ENCODE peak calls at places on chromosomes 3 and 15, in six cellular contexts. U is naive thymus-derived CD4-positive, alpha-beta T cell; X is K562; T is tibial artery; D is adrenal gland; W is H1. K is an unnamed sample.

GRCh38 chr3:139564290-139564861 is 24.8 kb upstream of the RBP1 start:
- DNase-seq in U (no peak), X (peak; percentile 13), T (no peak), D (peak; percentile 28), W (no peak), K (no peak)

GRCh38 chr3:194009892-194010533 is 125.9 kb upstream of the HES1 start:
- DNase-seq in U (no peak), X (no peak), T (no peak), D (no peak), W (no peak), K (no peak)

GRCh38 chr15:39622660-39623549 is 42.0 kb downstream of the THBS1 start:
- DNase-seq in U (no peak), X (no peak), T (no peak), D (no peak), W (no peak), K (no peak)

GRCh38 chr15:69749797-69750196 is 297.2 kb downstream of the RPLP1 start:
- DNase-seq in U (no peak), X (no peak), T (no peak), D (no peak), W (no peak), K (no peak)

GRCh38 chr3:138941259-138941885 is 5.6 kb downstream of the FOXL2 start:
- DNase-seq in U (no peak), X (peak; percentile 82), T (no peak), D (no peak), W (peak; percentile 88), K (no peak)

GRCh38 chr15:28960979-28961378 is 75.2 kb downstream of the APBA2 start:
- DNase-seq in U (no peak), X (peak; percentile 33), T (no peak), D (no peak), W (no peak), K (no peak)

GRCh38 chr3:80000022-80000421 is 232.2 kb upstream of the ROBO1 start:
- DNase-seq in U (no peak), X (no peak), T (no peak), D (no peak), W (no peak), K (no peak)

GRCh38 chr3:164320962-164321361 is 757.3 kb downstream of the SI start:
- DNase-seq in U (no peak), X (no peak), T (no peak), D (no peak), W (no peak), K (no peak)

GRCh38 chr15:31402511-31403056 is 75.9 kb downstream of the KLF13 start:
- DNase-seq in U (no peak), X (peak; percentile 9), T (peak; percentile 88), D (peak; percentile 33), W (no peak), K (no peak)

GRCh38 chr3:37183976-37184375 is 9.6 kb upstream of the LRRFIP2 start:
- DNase-seq in U (no peak), X (no peak), T (peak; percentile 42), D (no peak), W (peak; percentile 1), K (no peak)

GRCh38 chr15:52233405-52233804 is 42.2 kb upstream of the GNB5 start:
- DNase-seq in U (no peak), X (no peak), T (no peak), D (no peak), W (no peak), K (no peak)

GRCh38 chr3:151407928-151408327 is 23.4 kb upstream of the P2RY12 start:
- DNase-seq in U (no peak), X (no peak), T (no peak), D (no peak), W (no peak), K (no peak)

GRCh38 chr3:146184616-146185015 is 23.6 kb upstream of the PLOD2 start:
- DNase-seq in U (no peak), X (no peak), T (no peak), D (peak; percentile 33), W (no peak), K (no peak)

GRCh38 chr3:55584716-55585368 is 97.7 kb upstream of the WNT5A start:
- DNase-seq in U (no peak), X (no peak), T (no peak), D (no peak), W (no peak), K (no peak)

GRCh38 chr3:65398953-65399352 is 639.8 kb downstream of the MAGI1 start:
- DNase-seq in U (no peak), X (no peak), T (no peak), D (no peak), W (no peak), K (no peak)

GRCh38 chr3:120498947-120499346 is 48.2 kb upstream of the FSTL1 start:
- DNase-seq in U (no peak), X (no peak), T (peak; percentile 44), D (peak; percentile 44), W (no peak), K (no peak)

GRCh38 chr3:53195602-53196574 is 34.9 kb downstream of the PRKCD start:
- DNase-seq in U (peak; percentile 21), X (peak; percentile 66), T (peak; percentile 41), D (peak; percentile 51), W (peak; percentile 92), K (no peak)

DNA sequence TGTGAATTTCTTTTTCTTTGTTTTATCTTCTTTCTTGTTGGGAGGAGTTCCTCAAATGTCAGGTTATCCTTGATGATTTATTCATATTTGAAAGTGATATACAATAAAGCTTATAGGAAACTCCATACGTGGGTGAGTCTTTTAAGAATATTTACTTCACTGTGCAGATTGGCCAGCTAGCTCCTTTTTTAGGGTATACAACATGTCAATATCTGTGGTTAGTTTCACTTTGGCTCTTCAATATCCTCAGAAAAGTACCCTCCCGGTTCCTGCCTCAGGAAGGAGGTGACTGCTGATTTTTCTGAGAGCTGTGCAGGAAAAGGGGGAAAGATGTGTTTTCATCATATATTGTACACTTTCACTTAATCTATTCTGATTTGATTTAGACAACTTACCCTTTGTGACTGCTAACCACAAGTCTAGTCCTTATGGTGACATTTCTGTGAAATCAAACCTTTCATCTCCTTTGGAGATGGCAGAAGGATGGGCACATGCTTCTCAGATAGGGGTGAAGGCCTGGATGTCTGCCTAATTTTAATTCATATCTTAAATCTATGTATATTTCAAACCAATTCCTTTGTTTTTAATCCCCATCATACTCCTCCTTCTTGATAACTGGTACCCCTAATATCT is 98.2 kb upstream of the NECTIN3 start:
- DNase-seq in U (no peak), X (no peak), T (no peak), D (no peak), W (no peak), K (no peak)
- H3K27ac ChIP-seq in U (no peak overlapping the region), X (no peak overlapping the region), T (no peak overlapping the region), D (no peak overlapping the region), W (no peak overlapping the region), K (no peak overlapping the region)

DNA sequence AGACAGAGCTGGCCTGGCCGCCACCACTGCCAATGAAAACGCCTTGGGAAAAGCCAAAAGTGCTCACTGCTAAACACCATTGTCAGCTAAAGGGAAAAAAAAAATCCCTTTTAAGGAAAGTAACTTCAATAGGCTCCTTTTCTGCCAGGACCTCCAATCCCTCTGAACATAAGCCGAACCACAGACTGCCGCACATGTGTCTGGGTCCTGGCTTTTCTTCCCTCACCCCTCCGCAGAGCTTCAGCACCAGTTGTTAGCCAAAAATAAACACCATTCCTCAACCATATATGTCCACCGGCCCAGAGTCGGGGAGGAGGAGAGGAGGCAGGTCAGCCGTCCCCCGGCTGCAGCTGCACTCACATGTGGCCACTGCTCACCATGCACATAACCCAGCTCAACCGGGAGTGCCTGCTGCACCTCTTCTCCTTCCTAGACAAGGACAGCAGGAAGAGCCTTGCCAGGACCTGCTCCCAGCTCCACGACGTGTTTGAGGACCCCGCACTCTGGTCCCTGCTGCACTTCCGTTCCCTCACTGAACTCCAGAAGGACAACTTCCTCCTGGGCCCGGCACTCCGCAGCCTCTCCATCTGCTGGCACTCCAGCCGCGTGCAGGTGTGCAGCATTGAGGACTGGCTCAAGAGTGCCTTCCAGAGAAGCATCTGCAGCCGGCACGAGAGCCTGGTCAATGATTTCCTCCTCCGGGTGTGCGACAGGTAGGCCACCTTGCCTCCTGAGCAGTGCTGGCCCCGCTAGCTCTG is at the start of gene FBXL22:
- DNase-seq in U (no peak), X (no peak), T (no peak), D (no peak), W (no peak), K (no peak)
- H3K4me3 ChIP-seq in U (no peak within 1 kb of the TSS), X (no peak within 1 kb of the TSS), T (peak within 1 kb of the TSS; percentile 79), D (no peak within 1 kb of the TSS), W (no peak within 1 kb of the TSS), K (peak within 1 kb of the TSS; percentile 73)

GRCh38 chr15:73237910-73238309 is 130.8 kb downstream of the HCN4 start:
- DNase-seq in U (no peak), X (no peak), T (no peak), D (no peak), W (no peak), K (no peak)
- H3K27ac ChIP-seq in U (no peak overlapping the region), X (no peak overlapping the region), T (no peak overlapping the region), D (no peak overlapping the region), W (no peak overlapping the region), K (no peak overlapping the region)

DNA sequence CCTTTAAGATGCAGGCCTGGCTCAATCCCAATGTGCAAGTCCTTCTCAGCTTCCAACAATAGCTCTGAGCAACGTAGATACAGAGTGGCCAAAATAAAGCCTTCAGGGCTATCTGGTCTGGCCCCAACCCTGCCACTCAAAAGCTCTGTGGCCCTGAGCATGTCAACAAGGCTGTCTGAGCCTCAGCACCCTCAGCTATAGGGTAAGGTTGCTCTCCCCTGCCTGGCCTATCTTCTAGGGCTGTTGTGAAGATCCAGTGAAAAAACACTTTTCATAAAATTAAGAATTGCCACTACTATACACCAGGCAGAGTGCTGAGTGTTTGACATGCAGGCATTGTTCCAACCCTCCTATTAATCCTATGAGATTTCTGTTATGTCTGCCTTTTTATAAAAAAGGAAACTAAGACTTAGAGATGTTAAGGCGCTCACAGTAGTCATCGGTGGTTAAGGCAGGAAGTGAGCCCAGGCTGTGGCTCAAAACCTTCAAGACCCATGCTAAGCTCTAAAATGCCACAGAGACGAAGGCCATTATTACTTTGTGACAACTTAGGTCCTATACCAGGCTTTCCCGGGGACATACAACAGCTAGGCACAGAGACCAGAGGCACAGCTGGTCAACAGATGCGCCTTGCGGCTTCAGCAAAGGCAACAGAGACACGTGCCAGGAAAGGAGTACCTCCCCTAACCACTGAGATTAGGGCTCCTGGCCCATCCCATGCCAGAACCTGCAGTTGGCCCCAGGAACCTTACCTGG is 5.1 kb downstream of the POLG start:
- DNase-seq in U (no peak), X (no peak), T (no peak), D (no peak), W (no peak), K (no peak)
- H3K4me3 ChIP-seq in U (peak overlapping the region; percentile 23), X (no peak overlapping the region), T (no peak overlapping the region), D (no peak overlapping the region), W (no peak overlapping the region), K (no peak overlapping the region)

GRCh38 chr3:15808679-15809078 is 10.9 kb upstream of the ANKRD28 start:
- DNase-seq in U (no peak), X (no peak), T (no peak), D (no peak), W (no peak), K (no peak)

GRCh38 chr3:15805756-15806266 is 8.0 kb upstream of the ANKRD28 start:
- DNase-seq in U (no peak), X (peak; percentile 43), T (no peak), D (no peak), W (no peak), K (no peak)

GRCh38 chr3:15809313-15809712 is 11.5 kb upstream of the ANKRD28 start:
- DNase-seq in U (no peak), X (no peak), T (no peak), D (no peak), W (no peak), K (no peak)

GRCh38 chr3:15812183-15812582 is 14.4 kb upstream of the ANKRD28 start:
- DNase-seq in U (no peak), X (no peak), T (no peak), D (no peak), W (no peak), K (no peak)

GRCh38 chr3:15810702-15811101 is 12.9 kb upstream of the ANKRD28 start:
- DNase-seq in U (no peak), X (no peak), T (no peak), D (no peak), W (no peak), K (no peak)
- H3K27ac ChIP-seq in U (no peak overlapping the region), X (no peak overlapping the region), T (no peak overlapping the region), D (no peak overlapping the region), W (no peak overlapping the region), K (no peak overlapping the region)